ENCODE peak calls at places on chromosomes 11 and 22, in four cellular contexts. Q, H, T and D are unnamed samples. For H3K27me3, the result is how much of the 10 kb centered on the place peaks cover.

GRCh38 chr22:46459347-46460065 is 77.9 kb downstream of the CELSR1 start:
- DNase-seq in Q (no peak), H (no peak), T (no peak), D (no peak)

GRCh38 chr22:44823806-44824205 is 71.4 kb downstream of the ARHGAP8 start:
- DNase-seq in Q (no peak), H (no peak), T (no peak), D (no peak)

GRCh38 chr11:665062-665706 is 28.1 kb downstream of the DRD4 start:
- DNase-seq in Q (no peak), H (no peak), T (no peak), D (no peak)

GRCh38 chr11:59158206-59159068 is 13.5 kb upstream of the DTX4 start:
- DNase-seq in Q (no peak), H (peak), T (peak), D (peak)

GRCh38 chr11:66251811-66252210 is 16.6 kb upstream of the RAB1B start:
- DNase-seq in Q (no peak), H (no peak), T (no peak), D (no peak)

GRCh38 chr22:21041937-21042336 is 3.8 kb upstream of the LRRC74B start:
- DNase-seq in Q (no peak), H (no peak), T (no peak), D (peak)

GRCh38 chr11:78312712-78313111 is 104.9 kb downstream of the GAB2 start:
- DNase-seq in Q (no peak), H (no peak), T (no peak), D (no peak)

GRCh38 chr22:42310301-42310981 is 40.0 kb upstream of the TCF20 start:
- DNase-seq in Q (no peak), H (no peak), T (no peak), D (no peak)

GRCh38 chr22:35656284-35656752 is 8.1 kb downstream of the APOL6 start:
- DNase-seq in Q (no peak), H (no peak), T (no peak), D (peak)

GRCh38 chr11:7613394-7613720 is 59.9 kb downstream of the CYB5R2 start:
- DNase-seq in Q (no peak), H (no peak), T (no peak), D (peak)

GRCh38 chr11:121652982-121653381 is 200.2 kb upstream of the SORL1-AS1 start:
- DNase-seq in Q (no peak), H (peak), T (no peak), D (no peak)

GRCh38 chr11:41237386-41237785 is 222.1 kb downstream of the LRRC4C start:
- DNase-seq in Q (no peak), H (no peak), T (no peak), D (no peak)

GRCh38 chr11:108929241-108929640 is 264.4 kb downstream of the DDX10 start:
- DNase-seq in Q (no peak), H (peak), T (no peak), D (peak)

GRCh38 chr22:30325724-30326703 is 727 bp downstream of the TBC1D10A start:
- DNase-seq in Q (peak), H (no peak), T (peak), D (no peak)

GRCh38 chr11:30816959-30817880 is 231.1 kb upstream of the MPPED2 start:
- DNase-seq in Q (no peak), H (no peak), T (no peak), D (peak)

GRCh38 chr11:96388891-96389603 is 665 bp downstream of the CCDC82 start:
- DNase-seq in Q (no peak), H (peak), T (no peak), D (peak)

GRCh38 chr22:35467788-35468187 is 67.8 kb downstream of the MCM5 start:
- DNase-seq in Q (peak), H (peak), T (peak), D (no peak)

GRCh38 chr22:20013382-20013871 is 3.2 kb downstream of the ARVCF start:
- DNase-seq in Q (no peak), H (peak), T (no peak), D (peak)

GRCh38 chr11:41578421-41579047 is 119.1 kb upstream of the LRRC4C start:
- DNase-seq in Q (no peak), H (no peak), T (no peak), D (no peak)

GRCh38 chr11:44592125-44592643 is 26.7 kb downstream of the CD82 start:
- DNase-seq in Q (no peak), H (no peak), T (no peak), D (no peak)

GRCh38 chr22:37213941-37214340 is 1.7 kb upstream of the SSTR3 start:
- DNase-seq in Q (no peak), H (no peak), T (no peak), D (no peak)

GRCh38 chr11:8331767-8332166 is 68.1 kb upstream of the LMO1 start:
- DNase-seq in Q (no peak), H (no peak), T (no peak), D (no peak)

GRCh38 chr11:35615911-35616900 is 2.1 kb upstream of the FJX1 start:
- DNase-seq in Q (no peak), H (peak), T (peak), D (peak)

GRCh38 chr11:37560346-37560745 is 962.3 kb upstream of the RAG2 start:
- DNase-seq in Q (no peak), H (no peak), T (no peak), D (peak)

GRCh38 chr11:27174026-27174425 is 133.4 kb downstream of the BBOX1 start:
- DNase-seq in Q (no peak), H (no peak), T (peak), D (peak)

GRCh38 chr11:47186937-47187681 is 875 bp upstream of the PACSIN3 start:
- DNase-seq in Q (peak), H (peak), T (no peak), D (peak)

GRCh38 chr11:118401880-118402590 is 629 bp downstream of the ATP5MG start:
- DNase-seq in Q (no peak), H (no peak), T (no peak), D (peak)

GRCh38 chr11:9755561-9755960 is 91.7 kb downstream of the SWAP70 start:
- DNase-seq in Q (no peak), H (peak), T (no peak), D (no peak)

GRCh38 chr11:118533769-118534729 is 3.1 kb downstream of the TMEM25 start:
- DNase-seq in Q (no peak), H (no peak), T (no peak), D (no peak)

GRCh38 chr11:59891781-59892181 is 13.2 kb downstream of the OOSP3 start:
- DNase-seq in Q (no peak), H (no peak), T (no peak), D (no peak)

GRCh38 chr22:50423956-50424355 is 50.9 kb downstream of the SBF1 start:
- DNase-seq in Q (no peak), H (no peak), T (no peak), D (no peak)

GRCh38 chr22:44669725-44670027 is 32.3 kb upstream of the PRR5 start:
- DNase-seq in Q (no peak), H (no peak), T (no peak), D (no peak)

GRCh38 chr11:134578807-134579708 is 167.0 kb upstream of the B3GAT1 start:
- DNase-seq in Q (no peak), H (no peak), T (no peak), D (no peak)
- TF ChIP-seq CTCF in Q (no peak), H (no peak), T (no peak), D (no peak)

GRCh38 chr11:69123593-69124545 is 31.9 kb upstream of the SMIM38 start:
- DNase-seq in Q (no peak), H (no peak), T (no peak), D (no peak)

GRCh38 chr11:69121021-69121420 is 34.7 kb upstream of the SMIM38 start:
- DNase-seq in Q (no peak), H (no peak), T (no peak), D (peak)

GRCh38 chr11:69121621-69122336 is 34.0 kb upstream of the SMIM38 start:
- DNase-seq in Q (no peak), H (no peak), T (no peak), D (no peak)

GRCh38 chr11:69122337-69122641 is 33.4 kb upstream of the SMIM38 start:
- DNase-seq in Q (no peak), H (no peak), T (no peak), D (peak)

DNA sequence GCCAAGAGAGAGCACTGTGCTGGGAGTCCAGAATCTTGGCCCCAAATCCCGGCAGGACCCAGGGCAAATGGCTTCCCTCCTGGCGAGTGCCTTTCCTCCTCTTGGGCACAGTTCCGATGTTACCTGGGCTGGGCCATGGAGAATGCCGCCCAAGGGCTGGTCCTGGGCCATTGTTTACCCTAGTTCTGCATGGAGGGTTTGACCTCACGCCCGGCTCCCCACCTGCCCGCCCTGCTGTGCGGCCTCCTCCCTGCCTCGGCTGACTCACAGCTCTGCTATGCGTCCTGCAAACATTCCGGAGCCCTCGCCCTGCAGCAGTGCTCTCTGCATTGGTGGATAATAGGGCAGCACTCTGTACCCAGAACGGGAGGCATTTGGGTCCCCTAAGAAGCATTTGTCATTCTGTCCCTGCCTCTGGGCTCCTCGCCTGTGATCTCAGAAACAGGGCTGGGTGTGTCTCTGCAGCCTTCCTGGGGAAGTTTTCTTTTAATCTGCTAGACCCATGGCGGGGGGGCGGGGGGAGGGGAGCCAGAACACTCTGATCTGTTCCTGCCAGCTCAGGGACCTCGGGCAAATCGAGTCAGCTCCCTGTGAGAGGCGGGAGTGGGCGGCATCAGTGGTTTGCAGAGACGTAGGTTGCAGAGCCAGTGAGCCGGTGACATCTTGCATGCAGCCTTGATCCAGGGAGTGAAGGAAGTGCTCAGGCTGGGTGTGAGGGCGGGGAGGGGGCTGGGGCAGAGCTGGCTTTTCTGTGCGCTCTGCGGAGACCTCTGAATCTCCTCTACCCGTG is 32.9 kb upstream of the SMIM38 start:
- DNase-seq in Q (peak), H (peak), T (peak), D (peak)
- H3K4me3 ChIP-seq in Q (no peak), H (no peak), T (no peak), D (no peak)

GRCh38 chr11:128501576-128502549 is 85.5 kb downstream of the ETS1 start:
- DNase-seq in Q (peak), H (peak), T (no peak), D (no peak)
- H3K27me3 ChIP-seq in Q (under half), H (under half), T (under half), D (under half)

GRCh38 chr11:11308249-11308648 is 44.8 kb downstream of the CSNK2A3 start:
- DNase-seq in Q (no peak), H (no peak), T (no peak), D (no peak)

GRCh38 chr11:11312738-11313137 is 40.3 kb downstream of the CSNK2A3 start:
- DNase-seq in Q (no peak), H (no peak), T (no peak), D (no peak)

GRCh38 chr11:11309906-11310305 is 43.1 kb downstream of the CSNK2A3 start:
- DNase-seq in Q (no peak), H (no peak), T (no peak), D (no peak)

GRCh38 chr11:11313426-11313825 is 39.6 kb downstream of the CSNK2A3 start:
- DNase-seq in Q (no peak), H (no peak), T (no peak), D (peak)

GRCh38 chr11:11311169-11311568 is 41.9 kb downstream of the CSNK2A3 start:
- DNase-seq in Q (no peak), H (no peak), T (no peak), D (no peak)
- TF ChIP-seq CTCF in Q (no peak), H (no peak), T (no peak), D (no peak)

GRCh38 chr11:129312741-129313587 is 62.7 kb upstream of the BARX2 start:
- DNase-seq in Q (no peak), H (no peak), T (no peak), D (no peak)
- H3K4me3 ChIP-seq in Q (no peak), H (no peak), T (no peak), D (no peak)